ENCODE peak calls at places on chromosome 2, in six cellular contexts. I is HCT116, U is H1, K is K562, O is HepG2, L is GM12878. G is an unnamed sample. For H3K4me1, the result is how much of the 10 kb centered on the place peaks cover.

GRCh38 chr2:30031184-30031583 is 109.8 kb upstream of the ALK start:
- DNase-seq in I (no peak), U (no peak), K (no peak), O (no peak), L (no peak), G (peak)

GRCh38 chr2:12457831-12458230 is 258.9 kb upstream of the TRIB2 start:
- DNase-seq in I (no peak), U (no peak), K (no peak), O (no peak), L (no peak), G (no peak)

GRCh38 chr2:120820885-120821279 is 85.2 kb downstream of the GLI2 start:
- DNase-seq in I (no peak), U (no peak), K (no peak), O (no peak), L (no peak), G (peak)

GRCh38 chr2:36214682-36215081 is 140.9 kb upstream of the CRIM1 start:
- DNase-seq in I (no peak), U (no peak), K (no peak), O (no peak), L (no peak), G (no peak)

GRCh38 chr2:27754831-27755230 is 16.7 kb upstream of the MRPL33 start:
- DNase-seq in I (no peak), U (no peak), K (no peak), O (no peak), L (no peak), G (no peak)

GRCh38 chr2:61338447-61338846 is 132.4 kb downstream of the USP34 start:
- DNase-seq in I (no peak), U (no peak), K (no peak), O (no peak), L (no peak), G (no peak)

GRCh38 chr2:37573818-37574388 is 97.5 kb downstream of the CDC42EP3 start:
- DNase-seq in I (no peak), U (no peak), K (no peak), O (no peak), L (peak), G (no peak)

GRCh38 chr2:176461686-176462376 is 192.6 kb downstream of the MTX2 start:
- DNase-seq in I (no peak), U (no peak), K (no peak), O (no peak), L (no peak), G (no peak)

GRCh38 chr2:176496756-176497155 is 227.5 kb downstream of the MTX2 start:
- DNase-seq in I (no peak), U (no peak), K (no peak), O (no peak), L (no peak), G (no peak)

GRCh38 chr2:25939257-25939668 is 43.0 kb downstream of the KIF3C start:
- DNase-seq in I (no peak), U (no peak), K (no peak), O (no peak), L (no peak), G (no peak)

GRCh38 chr2:177553176-177553909 is 160.8 kb downstream of the AGPS start:
- DNase-seq in I (no peak), U (no peak), K (peak), O (no peak), L (no peak), G (no peak)

GRCh38 chr2:64779117-64779690 is 125.5 kb upstream of the SERTAD2 start:
- DNase-seq in I (no peak), U (no peak), K (no peak), O (no peak), L (no peak), G (no peak)

GRCh38 chr2:120346667-120347358 is 877 bp downstream of the INHBB start:
- DNase-seq in I (no peak), U (peak), K (no peak), O (no peak), L (no peak), G (no peak)

DNA sequence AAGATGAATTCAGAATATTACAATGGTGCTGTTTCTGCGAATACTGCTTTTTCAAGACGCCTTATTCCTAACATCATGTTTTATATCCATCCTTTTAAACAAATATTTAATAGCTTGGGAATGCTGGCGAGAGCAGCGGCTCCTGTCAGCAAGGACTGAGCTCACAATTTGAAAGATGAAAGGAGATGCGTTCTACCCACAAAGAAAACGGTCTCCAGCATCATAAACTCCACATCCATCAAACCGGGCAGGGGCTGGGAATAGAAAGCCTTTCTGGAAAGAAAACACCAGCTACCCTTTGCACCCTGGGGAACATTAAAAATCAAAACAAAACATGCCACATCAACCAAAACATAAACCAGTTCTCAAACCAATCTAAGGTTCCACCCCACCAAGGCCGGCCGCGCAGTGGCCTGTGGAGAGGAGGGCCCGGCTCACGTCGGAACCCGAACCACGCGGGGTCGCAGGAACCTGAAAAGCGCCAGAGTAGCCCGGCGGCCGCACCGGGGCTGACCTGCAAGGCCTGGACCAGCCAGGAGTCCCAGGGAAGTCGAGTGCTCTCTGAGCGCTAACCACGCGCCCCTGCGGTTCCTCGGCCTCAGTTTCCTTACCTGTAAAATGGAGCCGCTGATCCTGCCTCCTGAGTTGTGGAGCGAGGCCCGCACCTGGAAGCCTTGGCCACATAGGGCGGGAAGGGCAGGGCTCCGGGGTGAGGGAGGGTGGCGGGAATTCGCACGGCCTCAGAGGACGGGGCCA is 572 bp downstream of the FAM178B start:
- DNase-seq in I (no peak), U (no peak), K (peak), O (no peak), L (no peak), G (no peak)
- H3K9ac ChIP-seq in I (no peak), U (no peak), K (no peak), O (no peak), L (no peak), G (no peak)

DNA sequence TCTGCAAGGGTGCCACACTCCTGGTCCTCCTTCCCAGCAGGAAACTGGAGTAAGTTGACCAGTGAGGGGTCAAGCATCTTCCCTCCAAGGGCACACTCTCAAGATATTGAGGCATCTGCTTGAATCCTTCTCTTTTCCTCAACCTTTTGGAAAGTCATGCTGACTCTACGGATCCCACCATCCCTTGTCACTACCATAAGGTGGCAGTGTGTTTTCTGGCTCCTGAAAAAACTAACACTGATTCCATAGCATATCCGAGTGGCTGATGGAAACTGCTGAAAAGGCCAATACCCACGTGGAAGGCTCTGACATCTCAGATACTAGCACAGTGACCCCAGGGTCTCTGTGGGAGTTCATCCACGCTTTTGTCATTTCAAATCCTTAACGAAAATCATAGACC is 37.1 kb downstream of the GPR45 start:
- DNase-seq in I (no peak), U (no peak), K (no peak), O (no peak), L (no peak), G (no peak)
- TF ChIP-seq ZNF274 in I (no peak), U (no peak), K (no peak), O (no peak), L (no peak), G (no peak)

GRCh38 chr2:200450288-200450687 is 59.6 kb downstream of the KCTD18 start:
- DNase-seq in I (no peak), U (no peak), K (no peak), O (no peak), L (no peak), G (no peak)

GRCh38 chr2:200451506-200451905 is 58.4 kb downstream of the KCTD18 start:
- DNase-seq in I (no peak), U (no peak), K (no peak), O (no peak), L (no peak), G (no peak)

GRCh38 chr2:200453853-200454524 is 55.9 kb downstream of the KCTD18 start:
- DNase-seq in I (no peak), U (no peak), K (no peak), O (no peak), L (no peak), G (no peak)

GRCh38 chr2:200453142-200453852 is 56.6 kb downstream of the KCTD18 start:
- DNase-seq in I (no peak), U (no peak), K (no peak), O (no peak), L (no peak), G (no peak)

GRCh38 chr2:200452377-200452776 is 57.5 kb downstream of the KCTD18 start:
- DNase-seq in I (no peak), U (no peak), K (no peak), O (no peak), L (no peak), G (no peak)
- H3K4me1 ChIP-seq in I (under half), U (under half), K (under half), O (under half), L (under half), G (under half)

GRCh38 chr2:54207666-54208195 is 48.3 kb downstream of the TSPYL6 start:
- DNase-seq in I (no peak), U (no peak), K (no peak), O (peak), L (no peak), G (no peak)
- H3K9ac ChIP-seq in I (no peak), U (no peak), K (no peak), O (peak), L (no peak), G (no peak)

GRCh38 chr2:133266075-133266925 is 302.0 kb downstream of the NCKAP5 start:
- DNase-seq in I (no peak), U (peak), K (no peak), O (no peak), L (no peak), G (no peak)

GRCh38 chr2:133264951-133265949 is 303.0 kb downstream of the NCKAP5 start:
- DNase-seq in I (no peak), U (peak), K (no peak), O (no peak), L (no peak), G (no peak)

GRCh38 chr2:133266926-133267590 is 301.2 kb downstream of the NCKAP5 start:
- DNase-seq in I (no peak), U (peak), K (no peak), O (no peak), L (no peak), G (no peak)

GRCh38 chr2:133262888-133263287 is 305.4 kb downstream of the NCKAP5 start:
- DNase-seq in I (no peak), U (no peak), K (no peak), O (no peak), L (no peak), G (no peak)
- TF ChIP-seq ZNF274 in I (no peak), U (no peak), K (no peak), O (no peak), L (no peak), G (no peak)

DNA sequence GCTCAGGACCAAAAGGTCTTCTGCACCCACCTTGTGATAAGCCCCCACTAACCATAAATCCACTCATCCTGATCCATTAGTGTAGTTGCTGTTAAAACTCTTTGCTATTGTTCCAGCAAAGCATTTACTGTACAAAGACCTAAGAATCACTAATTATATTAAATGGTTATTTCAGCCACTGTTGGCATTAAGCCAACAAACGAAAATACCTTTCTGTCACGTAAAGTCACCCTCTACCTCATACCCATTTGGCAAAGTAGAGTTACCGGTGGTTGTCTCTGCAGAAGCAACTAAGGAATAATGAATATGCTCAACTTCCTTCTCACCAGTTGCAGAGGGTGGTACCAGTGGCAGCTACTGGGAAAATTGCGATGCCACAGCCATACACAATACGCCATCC is 224.5 kb downstream of the SP3 start:
- DNase-seq in I (no peak), U (no peak), K (no peak), O (no peak), L (no peak), G (no peak)
- H3K4me1 ChIP-seq in I (under half), U (under half), K (under half), O (under half), L (under half), G (under half)

GRCh38 chr2:20689428-20690264 is 22.7 kb downstream of the GDF7 start:
- DNase-seq in I (no peak), U (no peak), K (no peak), O (no peak), L (no peak), G (no peak)
- H3K9ac ChIP-seq in I (no peak), U (no peak), K (no peak), O (no peak), L (no peak), G (no peak)

GRCh38 chr2:68772109-68772508 is 37.5 kb downstream of the ARHGAP25 start:
- DNase-seq in I (no peak), U (no peak), K (no peak), O (no peak), L (no peak), G (no peak)

GRCh38 chr2:68775272-68775847 is 40.7 kb downstream of the ARHGAP25 start:
- DNase-seq in I (no peak), U (no peak), K (no peak), O (no peak), L (no peak), G (no peak)

GRCh38 chr2:68771211-68771721 is 36.7 kb downstream of the ARHGAP25 start:
- DNase-seq in I (no peak), U (no peak), K (no peak), O (no peak), L (no peak), G (no peak)

GRCh38 chr2:68776124-68776523 is 41.5 kb downstream of the ARHGAP25 start:
- DNase-seq in I (no peak), U (no peak), K (no peak), O (no peak), L (no peak), G (no peak)

GRCh38 chr2:68774569-68775271 is 40.1 kb downstream of the ARHGAP25 start:
- DNase-seq in I (no peak), U (no peak), K (peak), O (no peak), L (peak), G (no peak)
- TF ChIP-seq ZNF274 in I (no peak), U (no peak), K (no peak), O (no peak), L (no peak), G (no peak)

GRCh38 chr2:29014331-29014730 is 33.2 kb downstream of the TOGARAM2 start:
- DNase-seq in I (no peak), U (no peak), K (no peak), O (no peak), L (no peak), G (no peak)

GRCh38 chr2:29016500-29016899 is 35.4 kb downstream of the TOGARAM2 start:
- DNase-seq in I (no peak), U (no peak), K (no peak), O (no peak), L (no peak), G (no peak)

GRCh38 chr2:29017716-29018275 is 36.7 kb downstream of the TOGARAM2 start:
- DNase-seq in I (no peak), U (no peak), K (no peak), O (no peak), L (no peak), G (no peak)

GRCh38 chr2:29014811-29015414 is 33.8 kb downstream of the TOGARAM2 start:
- DNase-seq in I (no peak), U (no peak), K (peak), O (no peak), L (no peak), G (no peak)

GRCh38 chr2:29015701-29016470 is 34.8 kb downstream of the TOGARAM2 start:
- DNase-seq in I (no peak), U (no peak), K (no peak), O (no peak), L (no peak), G (no peak)
- H3K4me1 ChIP-seq in I (under half), U (under half), K (under half), O (under half), L (under half), G (under half)

DNA sequence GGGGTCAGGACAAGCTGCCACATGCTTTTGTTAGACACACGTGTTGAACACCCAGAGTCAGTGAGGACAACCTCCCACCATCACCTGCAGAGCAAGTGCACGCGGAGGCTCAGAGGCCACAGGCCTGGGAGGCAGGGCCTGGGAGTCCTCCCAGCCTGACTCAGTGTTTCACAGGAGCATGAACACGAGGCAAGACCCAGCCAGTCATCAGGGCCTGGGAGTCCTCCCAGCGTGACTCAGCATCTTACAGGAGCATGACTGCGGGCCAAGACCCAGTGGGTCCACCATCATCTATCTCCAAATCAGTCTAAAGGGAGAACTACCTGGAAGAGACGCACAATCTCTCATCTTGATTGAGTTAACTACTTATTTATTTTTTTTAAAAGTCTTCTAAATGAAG is 112.6 kb upstream of the PXDN start:
- DNase-seq in I (no peak), U (no peak), K (peak), O (no peak), L (no peak), G (no peak)
- H3K9ac ChIP-seq in I (no peak), U (no peak), K (no peak), O (no peak), L (no peak), G (no peak)